ENCODE peak calls at places on chromosome 6, in ten cellular contexts. One of them, this sample, is unnamed. For H3K4me1, the result is how much of the 10 kb centered on the place peaks cover.

GRCh38 chr6:131754715-131755567 is 44.1 kb upstream of the CTAGE9 start:
- DNase-seq in sigmoid colon: no peak
- DNase-seq in adrenal gland: no peak
- DNase-seq in H1: no peak
- DNase-seq in uterus: no peak
- DNase-seq in ovary: no peak
- DNase-seq in IMR-90: peak
- DNase-seq in A549: no peak
- DNase-seq in right lobe of liver: no peak
- DNase-seq in esophagus muscularis mucosa: no peak
- DNase-seq in this sample: no peak

GRCh38 chr6:168585441-168585840 is 144.5 kb downstream of the SMOC2 start:
- DNase-seq in sigmoid colon: no peak
- DNase-seq in adrenal gland: no peak
- DNase-seq in H1: no peak
- DNase-seq in uterus: no peak
- DNase-seq in ovary: no peak
- DNase-seq in IMR-90: no peak
- DNase-seq in A549: no peak
- DNase-seq in right lobe of liver: no peak
- DNase-seq in esophagus muscularis mucosa: no peak
- DNase-seq in this sample: no peak

GRCh38 chr6:24547243-24547642 is 52.5 kb downstream of the ALDH5A1 start:
- DNase-seq in sigmoid colon: no peak
- DNase-seq in adrenal gland: no peak
- DNase-seq in H1: peak
- DNase-seq in uterus: no peak
- DNase-seq in ovary: no peak
- DNase-seq in IMR-90: no peak
- DNase-seq in A549: no peak
- DNase-seq in right lobe of liver: no peak
- DNase-seq in esophagus muscularis mucosa: no peak
- DNase-seq in this sample: no peak

GRCh38 chr6:97203343-97203742 is 79.7 kb downstream of the MMS22L start:
- DNase-seq in sigmoid colon: no peak
- DNase-seq in adrenal gland: no peak
- DNase-seq in H1: no peak
- DNase-seq in uterus: no peak
- DNase-seq in ovary: no peak
- DNase-seq in IMR-90: peak
- DNase-seq in A549: no peak
- DNase-seq in right lobe of liver: no peak
- DNase-seq in esophagus muscularis mucosa: no peak
- DNase-seq in this sample: no peak

GRCh38 chr6:132494954-132495353 is 18.0 kb downstream of the STX7 start:
- DNase-seq in sigmoid colon: no peak
- DNase-seq in adrenal gland: no peak
- DNase-seq in H1: no peak
- DNase-seq in uterus: no peak
- DNase-seq in ovary: no peak
- DNase-seq in IMR-90: no peak
- DNase-seq in A549: no peak
- DNase-seq in right lobe of liver: no peak
- DNase-seq in esophagus muscularis mucosa: no peak
- DNase-seq in this sample: no peak

GRCh38 chr6:113564401-113565161 is 292.6 kb upstream of the MARCKS start:
- DNase-seq in sigmoid colon: peak
- DNase-seq in adrenal gland: peak
- DNase-seq in H1: peak
- DNase-seq in uterus: peak
- DNase-seq in ovary: peak
- DNase-seq in IMR-90: peak
- DNase-seq in A549: no peak
- DNase-seq in right lobe of liver: peak
- DNase-seq in esophagus muscularis mucosa: peak
- DNase-seq in this sample: peak

GRCh38 chr6:162907876-162908481 is 180.2 kb downstream of the PACRG start:
- DNase-seq in sigmoid colon: no peak
- DNase-seq in adrenal gland: no peak
- DNase-seq in H1: no peak
- DNase-seq in uterus: no peak
- DNase-seq in ovary: no peak
- DNase-seq in IMR-90: peak
- DNase-seq in A549: peak
- DNase-seq in right lobe of liver: no peak
- DNase-seq in esophagus muscularis mucosa: no peak
- DNase-seq in this sample: no peak

GRCh38 chr6:10800810-10801209 is 37.5 kb downstream of the MAK start:
- DNase-seq in sigmoid colon: no peak
- DNase-seq in adrenal gland: no peak
- DNase-seq in H1: no peak
- DNase-seq in uterus: no peak
- DNase-seq in ovary: no peak
- DNase-seq in IMR-90: peak
- DNase-seq in A549: peak
- DNase-seq in right lobe of liver: no peak
- DNase-seq in esophagus muscularis mucosa: no peak
- DNase-seq in this sample: no peak

GRCh38 chr6:154343473-154344308 is 12.9 kb downstream of the IPCEF1 start:
- DNase-seq in sigmoid colon: no peak
- DNase-seq in adrenal gland: peak
- DNase-seq in H1: peak
- DNase-seq in uterus: no peak
- DNase-seq in ovary: peak
- DNase-seq in IMR-90: peak
- DNase-seq in A549: peak
- DNase-seq in right lobe of liver: no peak
- DNase-seq in esophagus muscularis mucosa: peak
- DNase-seq in this sample: no peak

GRCh38 chr6:1190361-1190760 is 121.5 kb upstream of the FOXQ1 start:
- DNase-seq in sigmoid colon: no peak
- DNase-seq in adrenal gland: no peak
- DNase-seq in H1: peak
- DNase-seq in uterus: no peak
- DNase-seq in ovary: no peak
- DNase-seq in IMR-90: peak
- DNase-seq in A549: peak
- DNase-seq in right lobe of liver: no peak
- DNase-seq in esophagus muscularis mucosa: no peak
- DNase-seq in this sample: no peak

GRCh38 chr6:16239090-16239797 is 857 bp downstream of the GMPR start:
- DNase-seq in sigmoid colon: peak
- DNase-seq in adrenal gland: peak
- DNase-seq in H1: no peak
- DNase-seq in uterus: peak
- DNase-seq in ovary: peak
- DNase-seq in IMR-90: peak
- DNase-seq in A549: no peak
- DNase-seq in right lobe of liver: peak
- DNase-seq in esophagus muscularis mucosa: no peak
- DNase-seq in this sample: no peak

GRCh38 chr6:41426438-41426851 is 91.0 kb downstream of the NCR2 start:
- DNase-seq in sigmoid colon: no peak
- DNase-seq in adrenal gland: no peak
- DNase-seq in H1: no peak
- DNase-seq in uterus: no peak
- DNase-seq in ovary: no peak
- DNase-seq in IMR-90: no peak
- DNase-seq in A549: no peak
- DNase-seq in right lobe of liver: no peak
- DNase-seq in esophagus muscularis mucosa: no peak
- DNase-seq in this sample: no peak

GRCh38 chr6:21227486-21227885 is 366.1 kb upstream of the SOX4 start:
- DNase-seq in sigmoid colon: no peak
- DNase-seq in adrenal gland: no peak
- DNase-seq in H1: no peak
- DNase-seq in uterus: no peak
- DNase-seq in ovary: no peak
- DNase-seq in IMR-90: peak
- DNase-seq in A549: no peak
- DNase-seq in right lobe of liver: no peak
- DNase-seq in esophagus muscularis mucosa: no peak
- DNase-seq in this sample: no peak

GRCh38 chr6:8336406-8336805 is 98.9 kb downstream of the SLC35B3 start:
- DNase-seq in sigmoid colon: no peak
- DNase-seq in adrenal gland: no peak
- DNase-seq in H1: no peak
- DNase-seq in uterus: no peak
- DNase-seq in ovary: no peak
- DNase-seq in IMR-90: no peak
- DNase-seq in A549: no peak
- DNase-seq in right lobe of liver: no peak
- DNase-seq in esophagus muscularis mucosa: no peak
- DNase-seq in this sample: no peak

GRCh38 chr6:5213851-5214507 is 46.8 kb downstream of the LYRM4 start:
- DNase-seq in sigmoid colon: no peak
- DNase-seq in adrenal gland: no peak
- DNase-seq in H1: no peak
- DNase-seq in uterus: no peak
- DNase-seq in ovary: no peak
- DNase-seq in IMR-90: peak
- DNase-seq in A549: no peak
- DNase-seq in right lobe of liver: no peak
- DNase-seq in esophagus muscularis mucosa: no peak
- DNase-seq in this sample: no peak

GRCh38 chr6:27478141-27478705 is 5.3 kb upstream of the ZNF184 start:
- DNase-seq in sigmoid colon: no peak
- DNase-seq in adrenal gland: no peak
- DNase-seq in H1: no peak
- DNase-seq in uterus: no peak
- DNase-seq in ovary: no peak
- DNase-seq in IMR-90: peak
- DNase-seq in A549: no peak
- DNase-seq in right lobe of liver: no peak
- DNase-seq in esophagus muscularis mucosa: no peak
- DNase-seq in this sample: no peak

GRCh38 chr6:19668710-19669109 is 168.5 kb upstream of the ID4 start:
- DNase-seq in sigmoid colon: no peak
- DNase-seq in adrenal gland: no peak
- DNase-seq in H1: no peak
- DNase-seq in uterus: no peak
- DNase-seq in ovary: no peak
- DNase-seq in IMR-90: no peak
- DNase-seq in A549: no peak
- DNase-seq in right lobe of liver: no peak
- DNase-seq in esophagus muscularis mucosa: no peak
- DNase-seq in this sample: no peak

GRCh38 chr6:2738373-2738979 is 12.2 kb downstream of the MYLK4 start:
- DNase-seq in sigmoid colon: no peak
- DNase-seq in adrenal gland: peak
- DNase-seq in H1: no peak
- DNase-seq in uterus: no peak
- DNase-seq in ovary: peak
- DNase-seq in IMR-90: peak
- DNase-seq in A549: peak
- DNase-seq in right lobe of liver: no peak
- DNase-seq in esophagus muscularis mucosa: no peak
- DNase-seq in this sample: no peak

GRCh38 chr6:31086788-31087440 is 25.5 kb downstream of the C6orf15 start:
- DNase-seq in sigmoid colon: no peak
- DNase-seq in adrenal gland: no peak
- DNase-seq in H1: no peak
- DNase-seq in uterus: no peak
- DNase-seq in ovary: no peak
- DNase-seq in IMR-90: peak
- DNase-seq in A549: no peak
- DNase-seq in right lobe of liver: no peak
- DNase-seq in esophagus muscularis mucosa: no peak
- DNase-seq in this sample: no peak

GRCh38 chr6:71404145-71404966 is 115.7 kb downstream of the OGFRL1 start:
- DNase-seq in sigmoid colon: no peak
- DNase-seq in adrenal gland: no peak
- DNase-seq in H1: no peak
- DNase-seq in uterus: no peak
- DNase-seq in ovary: no peak
- DNase-seq in IMR-90: peak
- DNase-seq in A549: peak
- DNase-seq in right lobe of liver: no peak
- DNase-seq in esophagus muscularis mucosa: no peak
- DNase-seq in this sample: no peak

GRCh38 chr6:119129148-119129967 is 50.9 kb upstream of the FAM184A start:
- DNase-seq in sigmoid colon: no peak
- DNase-seq in adrenal gland: no peak
- DNase-seq in H1: no peak
- DNase-seq in uterus: no peak
- DNase-seq in ovary: no peak
- DNase-seq in IMR-90: peak
- DNase-seq in A549: peak
- DNase-seq in right lobe of liver: no peak
- DNase-seq in esophagus muscularis mucosa: peak
- DNase-seq in this sample: no peak

GRCh38 chr6:108174371-108175175 is 8.8 kb downstream of the NR2E1 start:
- DNase-seq in sigmoid colon: no peak
- DNase-seq in adrenal gland: no peak
- DNase-seq in H1: no peak
- DNase-seq in uterus: no peak
- DNase-seq in ovary: no peak
- DNase-seq in IMR-90: peak
- DNase-seq in A549: no peak
- DNase-seq in right lobe of liver: no peak
- DNase-seq in esophagus muscularis mucosa: no peak
- DNase-seq in this sample: no peak
- H3K4me3 ChIP-seq in sigmoid colon: no peak
- H3K4me3 ChIP-seq in adrenal gland: no peak
- H3K4me3 ChIP-seq in H1: no peak
- H3K4me3 ChIP-seq in uterus: no peak
- H3K4me3 ChIP-seq in ovary: no peak
- H3K4me3 ChIP-seq in IMR-90: no peak
- H3K4me3 ChIP-seq in A549: no peak
- H3K4me3 ChIP-seq in right lobe of liver: no peak
- H3K4me3 ChIP-seq in esophagus muscularis mucosa: peak
- H3K4me3 ChIP-seq in this sample: no peak

GRCh38 chr6:36875250-36875633 is 639 bp upstream of the PPIL1 start:
- DNase-seq in sigmoid colon: no peak
- DNase-seq in adrenal gland: no peak
- DNase-seq in H1: no peak
- DNase-seq in uterus: no peak
- DNase-seq in ovary: no peak
- DNase-seq in IMR-90: no peak
- DNase-seq in A549: no peak
- DNase-seq in right lobe of liver: no peak
- DNase-seq in esophagus muscularis mucosa: no peak
- DNase-seq in this sample: no peak
- H3K4me1 ChIP-seq in sigmoid colon: under half
- H3K4me1 ChIP-seq in adrenal gland: under half
- H3K4me1 ChIP-seq in H1: under half
- H3K4me1 ChIP-seq in uterus: under half
- H3K4me1 ChIP-seq in ovary: under half
- H3K4me1 ChIP-seq in IMR-90: under half
- H3K4me1 ChIP-seq in A549: under half
- H3K4me1 ChIP-seq in right lobe of liver: under half
- H3K4me1 ChIP-seq in esophagus muscularis mucosa: under half
- H3K4me1 ChIP-seq in this sample: under half

GRCh38 chr6:81148726-81149125 is 603.8 kb downstream of the TENT5A start:
- DNase-seq in sigmoid colon: no peak
- DNase-seq in adrenal gland: no peak
- DNase-seq in H1: no peak
- DNase-seq in uterus: no peak
- DNase-seq in ovary: no peak
- DNase-seq in IMR-90: no peak
- DNase-seq in A549: no peak
- DNase-seq in right lobe of liver: no peak
- DNase-seq in esophagus muscularis mucosa: no peak
- DNase-seq in this sample: no peak
- TF ChIP-seq POLR2A in sigmoid colon: no peak
- TF ChIP-seq POLR2A in adrenal gland: no peak
- TF ChIP-seq POLR2A in H1: no peak
- TF ChIP-seq POLR2A in uterus: no peak
- TF ChIP-seq POLR2A in ovary: no peak
- TF ChIP-seq POLR2A in IMR-90: no peak
- TF ChIP-seq POLR2A in A549: no peak
- TF ChIP-seq POLR2A in right lobe of liver: no peak
- TF ChIP-seq POLR2A in esophagus muscularis mucosa: no peak
- TF ChIP-seq POLR2A in this sample: no peak

GRCh38 chr6:147782302-147782701 is 273.8 kb downstream of the SAMD5 start:
- DNase-seq in sigmoid colon: no peak
- DNase-seq in adrenal gland: no peak
- DNase-seq in H1: no peak
- DNase-seq in uterus: no peak
- DNase-seq in ovary: no peak
- DNase-seq in IMR-90: peak
- DNase-seq in A549: peak
- DNase-seq in right lobe of liver: no peak
- DNase-seq in esophagus muscularis mucosa: no peak
- DNase-seq in this sample: no peak
- H3K4me3 ChIP-seq in sigmoid colon: no peak
- H3K4me3 ChIP-seq in adrenal gland: no peak
- H3K4me3 ChIP-seq in H1: no peak
- H3K4me3 ChIP-seq in uterus: no peak
- H3K4me3 ChIP-seq in ovary: no peak
- H3K4me3 ChIP-seq in IMR-90: no peak
- H3K4me3 ChIP-seq in A549: no peak
- H3K4me3 ChIP-seq in right lobe of liver: no peak
- H3K4me3 ChIP-seq in esophagus muscularis mucosa: no peak
- H3K4me3 ChIP-seq in this sample: no peak